ENCODE peak calls at places on chromosomes 13 and 19, in ten cellular contexts. Q is AG08396; T is T1000; U is omental fat pad; L is bronchial epithelial cell; P is fibroblast of the conjunctiva; X is activated CD4-positive, CD25-positive, alpha-beta regulatory T cell treated with anti-CD3 and anti-CD28 coated beads, Interleukin-2, amount 50 U/mL, for 72 hours; A is midbrain; J is stimulated activated CD4-positive, alpha-beta T cell treated with anti-CD3 and anti-CD28 coated beads, Interleukin-2, amount 100 ng/mL, for 48 hours; H is activated CD4-positive, alpha-beta T cell treated with anti-CD3 and anti-CD28 coated beads for 24 hours. I is an unnamed sample.
A peak's percentile ranks its signal among the peaks of the same experiment; 100 is the strongest.

GRCh38 chr19:1401138-1401888 is at the start of gene GAMT:
- DNase-seq in X (peak; percentile 53), H (peak; percentile 51), P (no peak), A (peak; percentile 48), Q (peak; percentile 88), J (peak; percentile 45), U (no peak), L (no peak), T (no peak), I (peak; percentile 90)

GRCh38 chr13:40637644-40638043 is 28.8 kb downstream of the FOXO1 start:
- DNase-seq in J (no peak), T (no peak), Q (no peak), U (no peak), X (no peak), L (no peak), H (no peak), A (no peak), P (no peak), I (no peak)

GRCh38 chr13:72125561-72125960 is 258.6 kb upstream of the DACH1 start:
- DNase-seq in U (no peak), A (no peak), Q (no peak), X (no peak), P (peak; percentile 3), L (peak; percentile 46), H (no peak), J (no peak), T (no peak), I (no peak)

GRCh38 chr13:47426126-47426849 is 529.4 kb upstream of the HTR2A start:
- DNase-seq in T (no peak), P (peak; percentile 35), J (no peak), L (peak; percentile 37), H (no peak), A (no peak), U (no peak), Q (peak; percentile 41), X (no peak), I (no peak)

GRCh38 chr19:29587518-29587986 is 18.5 kb upstream of the POP4 start:
- DNase-seq in Q (no peak), H (no peak), T (peak; percentile 56), U (no peak), X (peak; percentile 35), P (no peak), L (peak; percentile 24), J (peak; percentile 34), A (no peak), I (no peak)

GRCh38 chr13:35210234-35210633 is 266.3 kb downstream of the MAB21L1 start:
- DNase-seq in L (peak; percentile 32), J (no peak), U (no peak), X (no peak), Q (no peak), A (no peak), P (no peak), H (no peak), T (no peak), I (no peak)

GRCh38 chr19:58346961-58347929 is 6.0 kb downstream of the A1BG start:
- DNase-seq in H (peak; percentile 47), A (peak; percentile 67), Q (peak; percentile 96), P (peak; percentile 49), T (peak; percentile 25), X (peak; percentile 70), U (no peak), J (peak; percentile 50), L (no peak), I (peak; percentile 70)

GRCh38 chr13:26923824-26924605 is 163.4 kb upstream of the GPR12 start:
- DNase-seq in L (peak; percentile 40), U (no peak), P (no peak), X (no peak), A (no peak), T (no peak), H (no peak), Q (no peak), J (no peak), I (no peak)

GRCh38 chr19:42169486-42169885 is 37.2 kb upstream of the POU2F2 start:
- DNase-seq in L (no peak), A (no peak), T (no peak), X (no peak), H (no peak), J (no peak), Q (no peak), U (no peak), P (no peak), I (no peak)

GRCh38 chr13:48222358-48223015 is 10.5 kb upstream of the ITM2B start:
- DNase-seq in P (no peak), H (no peak), U (no peak), T (no peak), J (no peak), Q (no peak), A (no peak), L (peak; percentile 72), X (no peak), I (no peak)

GRCh38 chr13:83378901-83379300 is 503.4 kb downstream of the SLITRK1 start:
- DNase-seq in P (no peak), A (no peak), T (no peak), L (peak; percentile 8), Q (no peak), J (no peak), U (no peak), H (no peak), X (no peak), I (no peak)

GRCh38 chr13:76792680-76793334 is 93.4 kb downstream of the KCTD12 start:
- DNase-seq in X (no peak), P (peak; percentile 17), A (no peak), J (no peak), H (no peak), L (peak; percentile 37), Q (peak; percentile 47), T (no peak), U (no peak), I (no peak)

GRCh38 chr13:30963794-30964193 is 31.3 kb downstream of the TEX26 start:
- DNase-seq in P (peak; percentile 16), X (no peak), L (peak; percentile 52), Q (peak; percentile 55), J (no peak), A (no peak), H (no peak), T (no peak), U (no peak), I (no peak)

GRCh38 chr19:33275559-33275932 is 26.8 kb downstream of the CEBPA start:
- DNase-seq in X (no peak), T (no peak), Q (no peak), J (no peak), H (no peak), L (no peak), U (no peak), A (no peak), P (no peak), I (no peak)

GRCh38 chr19:8206147-8207087 is 2.8 kb upstream of the CERS4 start:
- DNase-seq in T (no peak), A (no peak), Q (no peak), U (no peak), J (no peak), L (no peak), H (no peak), X (no peak), P (no peak), I (no peak)

GRCh38 chr13:53201454-53202225 is 173.0 kb downstream of the OLFM4 start:
- DNase-seq in T (no peak), J (no peak), Q (peak; percentile 17), X (no peak), H (no peak), U (no peak), L (no peak), P (no peak), A (no peak), I (peak; percentile 44)

GRCh38 chr19:45442927-45443461 is 19.3 kb upstream of the ERCC1 start:
- DNase-seq in L (no peak), U (peak; percentile 66), T (peak; percentile 44), A (no peak), J (no peak), Q (no peak), H (no peak), X (peak; percentile 32), P (no peak), I (no peak)

GRCh38 chr19:51012661-51013190 is 6.8 kb downstream of the KLK10 start:
- DNase-seq in Q (no peak), A (no peak), L (peak; percentile 40), T (no peak), X (no peak), H (no peak), P (no peak), J (no peak), U (no peak), I (no peak)

GRCh38 chr19:871446-872265 is 12.2 kb downstream of the CFD start:
- DNase-seq in J (no peak), L (peak; percentile 20), U (no peak), P (no peak), H (no peak), X (no peak), T (peak; percentile 30), Q (peak; percentile 67), A (no peak), I (peak; percentile 74)

GRCh38 chr19:17001603-17002183 is 24.9 kb downstream of the CPAMD8 start:
- DNase-seq in J (peak; percentile 6), L (no peak), T (no peak), U (no peak), H (peak; percentile 27), X (peak; percentile 65), P (no peak), Q (no peak), A (no peak), I (no peak)